ENCODE peak calls at places on chromosome 4, in eight cellular contexts. A, S, N, B, O, R, D and J are unnamed samples.

GRCh38 chr4:136651278-136651667 is 881.0 kb downstream of the PCDH18 start:
- DNase-seq in O (no peak), N (no peak), B (no peak), A (no peak), R (no peak), S (no peak), D (no peak), J (no peak)

GRCh38 chr4:78379991-78380739 is 171.4 kb upstream of the ANXA3 start:
- DNase-seq in S (no peak), B (no peak), O (no peak), A (no peak), R (no peak), D (no peak), N (peak), J (no peak)

GRCh38 chr4:110636677-110637407 is 14.0 kb upstream of the PITX2 start:
- DNase-seq in N (peak), S (no peak), D (peak), R (no peak), B (no peak), O (no peak), A (peak), J (no peak)

GRCh38 chr4:47031011-47031678 is at the start of gene GABRB1:
- DNase-seq in N (peak), S (no peak), A (no peak), R (peak), B (peak), O (no peak), D (peak), J (peak)

GRCh38 chr4:64581422-64581821 is 172.2 kb upstream of the TECRL start:
- DNase-seq in N (no peak), D (no peak), S (no peak), B (no peak), R (no peak), O (no peak), A (no peak), J (no peak)

GRCh38 chr4:62204136-62204535 is 1004.0 kb downstream of the ADGRL3 start:
- DNase-seq in B (no peak), S (no peak), R (no peak), D (no peak), A (no peak), N (no peak), O (no peak), J (no peak)

GRCh38 chr4:156767911-156768415 is 203.6 kb downstream of the PDGFC start:
- DNase-seq in O (no peak), B (peak), D (no peak), A (no peak), R (no peak), N (no peak), S (no peak), J (no peak)

GRCh38 chr4:100314057-100314456 is 123.8 kb upstream of the DDIT4L start:
- DNase-seq in A (no peak), R (no peak), O (no peak), N (no peak), S (no peak), D (no peak), B (no peak), J (no peak)

GRCh38 chr4:93157984-93158383 is 670.6 kb upstream of the ATOH1 start:
- DNase-seq in R (no peak), N (no peak), S (no peak), O (no peak), D (no peak), A (no peak), B (no peak), J (no peak)

GRCh38 chr4:22695011-22695410 is 2.3 kb downstream of the GBA3 start:
- DNase-seq in A (no peak), R (no peak), O (no peak), D (no peak), S (no peak), N (no peak), B (no peak), J (no peak)

GRCh38 chr4:52421811-52422213 is 237.3 kb downstream of the USP46 start:
- DNase-seq in N (no peak), R (no peak), B (no peak), O (no peak), D (no peak), S (no peak), A (no peak), J (no peak)

GRCh38 chr4:75658881-75659280 is 14.3 kb downstream of the G3BP2 start:
- DNase-seq in R (no peak), D (no peak), N (no peak), A (no peak), B (no peak), S (no peak), O (no peak), J (no peak)

GRCh38 chr4:149891381-149891780 is 75.7 kb upstream of the IQCM start:
- DNase-seq in A (no peak), B (no peak), O (no peak), N (no peak), R (no peak), S (no peak), D (no peak), J (no peak)

GRCh38 chr4:129929984-129930383 is 834.0 kb downstream of the C4orf33 start:
- DNase-seq in N (no peak), S (no peak), R (no peak), A (no peak), O (no peak), D (peak), B (no peak), J (no peak)

GRCh38 chr4:82275431-82276423 is 98.1 kb downstream of the HNRNPD start:
- DNase-seq in R (peak), B (no peak), S (peak), D (no peak), N (no peak), O (no peak), A (no peak), J (no peak)

GRCh38 chr4:74805601-74806000 is 11.3 kb upstream of the BTC start:
- DNase-seq in A (peak), N (no peak), D (no peak), R (no peak), O (no peak), B (no peak), S (no peak), J (no peak)

GRCh38 chr4:69910016-69910782 is 20.7 kb upstream of the CSN1S1 start:
- DNase-seq in O (no peak), D (no peak), S (no peak), R (no peak), B (no peak), A (no peak), N (no peak), J (no peak)

GRCh38 chr4:33998204-33998603 is 2246.1 kb downstream of the ARAP2 start:
- DNase-seq in S (no peak), A (no peak), O (no peak), D (no peak), B (no peak), N (no peak), R (no peak), J (no peak)

GRCh38 chr4:167021545-167022155 is 212.6 kb downstream of the SPOCK3 start:
- DNase-seq in A (no peak), R (peak), O (peak), D (peak), N (peak), S (peak), B (peak), J (no peak)

GRCh38 chr4:89439533-89439932 is 131.9 kb upstream of the GPRIN3 start:
- DNase-seq in S (no peak), A (no peak), D (no peak), O (no peak), R (no peak), N (no peak), B (no peak), J (no peak)

GRCh38 chr4:28886934-28887333 is 1833.2 kb upstream of the PCDH7 start:
- DNase-seq in B (no peak), S (no peak), O (no peak), N (no peak), D (peak), A (no peak), R (no peak), J (no peak)

GRCh38 chr4:141455651-141456050 is 180.7 kb upstream of the IL15 start:
- DNase-seq in N (no peak), R (no peak), D (no peak), S (no peak), A (peak), B (no peak), O (no peak), J (no peak)

GRCh38 chr4:82753725-82754410 is 44.7 kb downstream of the SCD5 start:
- DNase-seq in O (no peak), B (no peak), N (no peak), R (no peak), S (no peak), A (no peak), D (no peak), J (no peak)

GRCh38 chr4:74547042-74547441 is 102.1 kb downstream of the AREG start:
- DNase-seq in N (no peak), B (no peak), A (no peak), R (no peak), D (no peak), O (no peak), S (no peak), J (no peak)

GRCh38 chr4:7734651-7735260 is 204.9 kb downstream of the AFAP1 start:
- DNase-seq in S (no peak), R (no peak), A (no peak), N (no peak), D (no peak), O (no peak), B (no peak), J (no peak)

GRCh38 chr4:761086-761485 is 55.5 kb downstream of the PCGF3 start:
- DNase-seq in R (no peak), A (no peak), D (no peak), N (no peak), B (no peak), S (no peak), O (no peak), J (no peak)

GRCh38 chr4:33160126-33160525 is 2440.0 kb downstream of the PCDH7 start:
- DNase-seq in B (no peak), O (no peak), R (no peak), N (no peak), S (peak), A (no peak), D (no peak), J (no peak)

GRCh38 chr4:86957214-86957613 is 22.4 kb downstream of the AFF1 start:
- DNase-seq in B (no peak), D (no peak), N (no peak), O (no peak), S (no peak), A (no peak), R (no peak), J (no peak)

GRCh38 chr4:64014647-64015046 is 394.6 kb downstream of the TECRL start:
- DNase-seq in S (no peak), N (no peak), R (no peak), D (no peak), B (no peak), A (no peak), O (no peak), J (no peak)

GRCh38 chr4:159363376-159363775 is 260.5 kb downstream of the RAPGEF2 start:
- DNase-seq in S (no peak), B (no peak), D (no peak), A (no peak), N (no peak), O (no peak), R (no peak), J (no peak)

GRCh38 chr4:48912349-48912748 is 5.8 kb upstream of the OCIAD2 start:
- DNase-seq in O (no peak), B (no peak), A (no peak), D (no peak), R (no peak), N (no peak), S (no peak), J (no peak)